ENCODE peak calls at places on chromosomes 1 and 21, in five cellular contexts. C is upper lobe of right lung, H is RWPE2, F is psoas muscle, E is AG09309. N is an unnamed sample.

GRCh38 chr1:48665743-48666142 is 110.9 kb downstream of the BEND5 start:
- DNase-seq in C (no peak), H (no peak), F (no peak), E (no peak), N (no peak)

GRCh38 chr1:155127105-155127671 is 488 bp upstream of the EFNA1 start:
- DNase-seq in C (peak; percentile 91), H (peak; percentile 81), F (peak; percentile 58), E (no peak), N (peak; percentile 88)

GRCh38 chr1:84069236-84069845 is 70.4 kb upstream of the TTLL7 start:
- DNase-seq in C (no peak), H (no peak), F (no peak), E (no peak), N (no peak)

GRCh38 chr21:28272272-28272992 is 720.2 kb downstream of the LTN1 start:
- DNase-seq in C (no peak), H (no peak), F (no peak), E (peak; percentile 17), N (no peak)

GRCh38 chr1:208047476-208047934 is 136.6 kb upstream of the CD34 start:
- DNase-seq in C (peak; percentile 67), H (no peak), F (peak; percentile 89), E (no peak), N (peak; percentile 64)

GRCh38 chr1:65265296-65266271 is 43.8 kb upstream of the DNAJC6 start:
- DNase-seq in C (no peak), H (no peak), F (no peak), E (no peak), N (no peak)

GRCh38 chr1:223079498-223079897 is 63.5 kb downstream of the TLR5 start:
- DNase-seq in C (no peak), H (no peak), F (no peak), E (no peak), N (no peak)

GRCh38 chr1:198162091-198162767 is 5.4 kb downstream of the NEK7 start:
- DNase-seq in C (no peak), H (no peak), F (no peak), E (no peak), N (peak; percentile 48)

GRCh38 chr1:221735976-221736375 is 5.9 kb downstream of the DUSP10 start:
- DNase-seq in C (no peak), H (no peak), F (no peak), E (no peak), N (no peak)

GRCh38 chr1:160171978-160172377 is 18.4 kb upstream of the CASQ1 start:
- DNase-seq in C (no peak), H (no peak), F (no peak), E (no peak), N (no peak)

GRCh38 chr1:239742416-239743109 is 349.1 kb upstream of the FMN2 start:
- DNase-seq in C (no peak), H (no peak), F (no peak), E (no peak), N (no peak)

GRCh38 chr21:35581640-35582039 is 478.7 kb downstream of the SETD4 start:
- DNase-seq in C (no peak), H (no peak), F (no peak), E (no peak), N (no peak)

GRCh38 chr1:19582318-19582717 is 61.8 kb upstream of the NBL1 start:
- DNase-seq in C (peak; percentile 88), H (no peak), F (peak; percentile 61), E (no peak), N (peak; percentile 79)

GRCh38 chr1:8214501-8215173 is 103.3 kb upstream of the SLC45A1 start:
- DNase-seq in C (no peak), H (no peak), F (no peak), E (no peak), N (no peak)

GRCh38 chr1:182965861-182966260 is 12.9 kb upstream of the SHCBP1L start:
- DNase-seq in C (no peak), H (no peak), F (no peak), E (no peak), N (no peak)

GRCh38 chr1:43530483-43531452 is at the start of gene PTPRF:
- DNase-seq in C (peak; percentile 86), H (no peak), F (no peak), E (no peak), N (peak; percentile 79)

GRCh38 chr1:40794915-40795715 is 11.5 kb downstream of the KCNQ4 start:
- DNase-seq in C (no peak), H (no peak), F (no peak), E (no peak), N (no peak)

GRCh38 chr21:27476696-27477095 is 509.8 kb upstream of the ADAMTS5 start:
- DNase-seq in C (no peak), H (no peak), F (no peak), E (peak; percentile 43), N (no peak)

GRCh38 chr21:43880111-43880985 is 15.3 kb downstream of the AGPAT3 start:
- DNase-seq in C (peak; percentile 80), H (no peak), F (peak; percentile 84), E (no peak), N (peak; percentile 70)

GRCh38 chr1:186659946-186660472 is 20.2 kb downstream of the PTGS2 start:
- DNase-seq in C (no peak), H (no peak), F (no peak), E (no peak), N (no peak)

GRCh38 chr1:216914974-216915373 is 191.7 kb upstream of the ESRRG start:
- DNase-seq in C (no peak), H (no peak), F (no peak), E (no peak), N (no peak)

GRCh38 chr1:31397360-31398095 is 15.5 kb upstream of the SERINC2 start:
- DNase-seq in C (no peak), H (no peak), F (no peak), E (no peak), N (no peak)

GRCh38 chr1:64186138-64186897 is 17.1 kb upstream of the UBE2U start:
- DNase-seq in C (peak; percentile 78), H (no peak), F (no peak), E (no peak), N (peak; percentile 67)

GRCh38 chr21:42974832-42975820 is 764 bp downstream of the PKNOX1 start:
- DNase-seq in C (peak; percentile 80), H (no peak), F (peak; percentile 85), E (no peak), N (peak; percentile 78)

GRCh38 chr21:26843912-26844257 is 1.3 kb downstream of the ADAMTS1 start:
- DNase-seq in C (no peak), H (no peak), F (no peak), E (no peak), N (no peak)

GRCh38 chr21:42056996-42057689 is 14.0 kb upstream of the UMODL1 start:
- DNase-seq in C (peak; percentile 82), H (no peak), F (no peak), E (peak; percentile 92), N (peak; percentile 78)

GRCh38 chr1:21904725-21905520 is 32.2 kb downstream of the HSPG2 start:
- DNase-seq in C (no peak), H (peak; percentile 81), F (peak; percentile 81), E (no peak), N (no peak)

GRCh38 chr21:39004776-39005605 is 178.3 kb downstream of the PSMG1 start:
- DNase-seq in C (peak; percentile 76), H (no peak), F (peak; percentile 67), E (no peak), N (peak; percentile 77)

GRCh38 chr1:59570524-59570923 is 244.2 kb upstream of the HOOK1 start:
- DNase-seq in C (no peak), H (no peak), F (no peak), E (no peak), N (no peak)

GRCh38 chr21:16159213-16159970 is 429.6 kb downstream of the USP25 start:
- DNase-seq in C (no peak), H (no peak), F (no peak), E (no peak), N (no peak)

GRCh38 chr1:103156966-103157365 is 48.6 kb upstream of the COL11A1 start:
- DNase-seq in C (no peak), H (no peak), F (no peak), E (peak; percentile 47), N (no peak)

GRCh38 chr1:179079113-179079761 is 2.6 kb upstream of the TOR3A start:
- DNase-seq in C (no peak), H (no peak), F (no peak), E (no peak), N (no peak)

DNA sequence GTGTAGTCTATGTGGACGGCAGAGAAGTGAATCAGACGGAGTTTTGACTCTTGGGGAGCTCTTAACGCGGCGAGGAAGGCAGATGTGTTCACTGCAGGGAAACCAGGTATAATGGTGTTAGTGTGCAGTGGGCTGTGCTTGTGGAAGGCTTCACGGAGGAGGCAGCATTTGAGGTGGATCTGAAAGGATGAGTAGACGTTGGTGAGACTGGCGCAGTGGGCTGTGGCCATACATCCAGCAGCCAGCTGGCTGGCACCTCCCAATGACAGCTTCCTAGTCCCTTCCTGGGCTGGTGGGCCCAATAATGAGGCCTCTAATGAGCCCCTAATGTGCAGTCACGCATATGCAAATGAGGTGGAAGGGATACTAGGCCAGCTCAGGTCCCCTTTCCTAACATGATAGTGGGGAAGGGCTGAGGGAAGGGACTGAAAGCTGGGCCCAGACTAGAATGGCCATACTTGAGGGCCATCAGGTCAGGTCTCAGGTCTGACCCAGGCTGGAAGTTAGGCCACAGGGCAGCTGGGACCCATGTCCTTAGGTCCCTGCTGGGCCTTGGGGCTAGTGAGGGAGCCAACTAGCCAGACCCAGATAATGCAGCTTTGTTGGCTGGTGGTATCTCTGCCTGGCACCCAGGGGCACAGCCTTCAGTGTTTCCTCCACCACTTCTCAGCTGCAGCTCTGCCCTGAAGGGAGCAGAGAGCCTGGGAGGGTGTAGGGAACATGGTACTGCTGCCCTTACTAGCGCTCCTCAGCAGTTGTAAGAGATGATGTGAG is 3.8 kb downstream of the MAP7D1 start:
- DNase-seq in C (no peak), H (no peak), F (no peak), E (no peak), N (no peak)
- H3K4me3 ChIP-seq in C (peak overlapping the region; percentile 47), H (no peak overlapping the region), F (peak overlapping the region; percentile 61), E (no peak overlapping the region), N (peak overlapping the region; percentile 54)

GRCh38 chr21:33268736-33269441 is 2.7 kb downstream of the IL10RB start:
- DNase-seq in C (peak; percentile 94), H (peak; percentile 79), F (no peak), E (no peak), N (peak; percentile 94)
- H3K4me3 ChIP-seq in C (no peak overlapping the region), H (no peak overlapping the region), F (no peak overlapping the region), E (no peak overlapping the region), N (no peak overlapping the region)

DNA sequence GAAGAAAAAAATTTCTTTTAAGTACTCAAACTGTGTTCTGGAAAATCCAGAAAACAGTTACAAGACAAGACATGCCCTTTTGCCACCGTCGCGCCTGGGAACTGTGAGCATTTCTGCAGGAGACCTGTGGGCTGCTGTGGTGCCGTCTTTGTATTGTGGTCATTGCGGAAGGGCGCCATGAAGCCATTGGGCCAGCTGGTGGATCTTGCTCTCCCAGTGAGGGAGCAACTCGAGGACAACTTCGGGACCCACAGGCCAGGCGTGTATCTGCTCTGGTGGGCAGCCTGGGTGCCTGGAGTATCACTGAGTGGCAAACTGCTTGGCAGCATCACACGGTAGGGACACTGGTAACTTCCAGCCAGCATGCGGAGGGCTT is 3.8 kb upstream of the THEMIS2 start:
- DNase-seq in C (no peak), H (peak; percentile 54), F (no peak), E (no peak), N (no peak)
- H3K4me3 ChIP-seq in C (no peak overlapping the region), H (no peak overlapping the region), F (no peak overlapping the region), E (no peak overlapping the region), N (no peak overlapping the region)

DNA sequence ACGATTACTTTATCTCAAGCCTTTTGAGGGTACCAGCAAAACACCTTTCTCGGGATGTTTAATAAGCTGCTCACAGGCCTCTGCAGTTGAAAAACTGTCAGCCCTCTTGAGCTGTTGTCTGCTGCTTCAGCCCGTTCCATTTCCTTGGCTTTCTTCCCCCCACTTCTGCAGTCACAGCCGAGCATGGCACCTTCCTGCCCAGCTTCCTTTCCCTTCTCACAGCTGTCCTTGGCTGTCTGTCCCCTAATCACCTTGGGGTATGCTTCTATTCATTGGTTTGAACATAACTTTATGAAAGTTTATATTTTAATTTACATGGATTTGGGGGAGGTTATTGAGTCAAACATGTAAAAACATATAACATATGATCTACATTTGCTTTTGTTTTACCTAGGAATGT is 6.9 kb upstream of the PROX1 start:
- DNase-seq in C (no peak), H (no peak), F (no peak), E (no peak), N (no peak)
- H3K4me3 ChIP-seq in C (no peak overlapping the region), H (no peak overlapping the region), F (no peak overlapping the region), E (no peak overlapping the region), N (no peak overlapping the region)